ENCODE peak calls at places on chromosomes 12 and 14, in nine cellular contexts. One of them, this sample, is unnamed.

GRCh38 chr14:77086017-77086727 is 11.9 kb upstream of the CIPC start:
- DNase-seq in NCI-H1417: peak
- DNase-seq in body of pancreas: no peak
- DNase-seq in mesenchymal stem cell: peak
- DNase-seq in T-helper 2 cell: no peak
- DNase-seq in substantia nigra: no peak
- DNase-seq in dorsolateral prefrontal cortex: no peak
- DNase-seq in neural progenitor cell: peak
- DNase-seq in GM12891: no peak
- DNase-seq in this sample: no peak

GRCh38 chr12:125079943-125080645 is 14.9 kb downstream of the AACS start:
- DNase-seq in GM12891: no peak
- DNase-seq in NCI-H1417: peak
- DNase-seq in substantia nigra: no peak
- DNase-seq in T-helper 2 cell: no peak
- DNase-seq in neural progenitor cell: no peak
- DNase-seq in body of pancreas: no peak
- DNase-seq in mesenchymal stem cell: no peak
- DNase-seq in dorsolateral prefrontal cortex: no peak
- DNase-seq in this sample: no peak

GRCh38 chr12:68977909-68978610 is 45.1 kb upstream of the CPM start:
- DNase-seq in GM12891: no peak
- DNase-seq in substantia nigra: peak
- DNase-seq in NCI-H1417: no peak
- DNase-seq in mesenchymal stem cell: no peak
- DNase-seq in body of pancreas: no peak
- DNase-seq in neural progenitor cell: no peak
- DNase-seq in T-helper 2 cell: no peak
- DNase-seq in dorsolateral prefrontal cortex: no peak
- DNase-seq in this sample: no peak

GRCh38 chr14:49863483-49864262 is 11.1 kb upstream of the NEMF start:
- DNase-seq in GM12891: no peak
- DNase-seq in body of pancreas: no peak
- DNase-seq in dorsolateral prefrontal cortex: no peak
- DNase-seq in T-helper 2 cell: no peak
- DNase-seq in NCI-H1417: no peak
- DNase-seq in mesenchymal stem cell: peak
- DNase-seq in neural progenitor cell: peak
- DNase-seq in substantia nigra: no peak
- DNase-seq in this sample: no peak

GRCh38 chr12:72077111-72077820 is 138.6 kb downstream of the TPH2 start:
- DNase-seq in dorsolateral prefrontal cortex: no peak
- DNase-seq in mesenchymal stem cell: no peak
- DNase-seq in substantia nigra: no peak
- DNase-seq in T-helper 2 cell: no peak
- DNase-seq in NCI-H1417: no peak
- DNase-seq in GM12891: no peak
- DNase-seq in neural progenitor cell: no peak
- DNase-seq in body of pancreas: no peak
- DNase-seq in this sample: no peak

GRCh38 chr12:92928431-92928961 is 599 bp downstream of the EEA1 start:
- DNase-seq in mesenchymal stem cell: peak
- DNase-seq in T-helper 2 cell: no peak
- DNase-seq in body of pancreas: no peak
- DNase-seq in dorsolateral prefrontal cortex: peak
- DNase-seq in neural progenitor cell: no peak
- DNase-seq in GM12891: peak
- DNase-seq in NCI-H1417: peak
- DNase-seq in substantia nigra: peak
- DNase-seq in this sample: no peak

GRCh38 chr14:72880820-72881219 is 13.1 kb downstream of the DPF3 start:
- DNase-seq in body of pancreas: no peak
- DNase-seq in dorsolateral prefrontal cortex: no peak
- DNase-seq in GM12891: no peak
- DNase-seq in substantia nigra: no peak
- DNase-seq in mesenchymal stem cell: no peak
- DNase-seq in neural progenitor cell: no peak
- DNase-seq in NCI-H1417: no peak
- DNase-seq in T-helper 2 cell: no peak
- DNase-seq in this sample: no peak

GRCh38 chr14:50410921-50411320 is 14.2 kb upstream of the CDKL1 start:
- DNase-seq in neural progenitor cell: no peak
- DNase-seq in T-helper 2 cell: no peak
- DNase-seq in NCI-H1417: no peak
- DNase-seq in GM12891: no peak
- DNase-seq in dorsolateral prefrontal cortex: no peak
- DNase-seq in mesenchymal stem cell: peak
- DNase-seq in body of pancreas: no peak
- DNase-seq in substantia nigra: no peak
- DNase-seq in this sample: no peak

GRCh38 chr12:16347391-16348298 is at the start of gene MGST1:
- DNase-seq in GM12891: peak
- DNase-seq in body of pancreas: peak
- DNase-seq in NCI-H1417: no peak
- DNase-seq in T-helper 2 cell: no peak
- DNase-seq in substantia nigra: peak
- DNase-seq in neural progenitor cell: peak
- DNase-seq in mesenchymal stem cell: peak
- DNase-seq in dorsolateral prefrontal cortex: no peak
- DNase-seq in this sample: no peak

GRCh38 chr12:77163068-77163810 is 97.9 kb upstream of the E2F7 start:
- DNase-seq in body of pancreas: no peak
- DNase-seq in mesenchymal stem cell: no peak
- DNase-seq in T-helper 2 cell: no peak
- DNase-seq in GM12891: no peak
- DNase-seq in substantia nigra: no peak
- DNase-seq in dorsolateral prefrontal cortex: no peak
- DNase-seq in NCI-H1417: no peak
- DNase-seq in neural progenitor cell: no peak
- DNase-seq in this sample: no peak

GRCh38 chr14:69008411-69008810 is 29.3 kb upstream of the ACTN1 start:
- DNase-seq in NCI-H1417: no peak
- DNase-seq in GM12891: no peak
- DNase-seq in body of pancreas: no peak
- DNase-seq in dorsolateral prefrontal cortex: no peak
- DNase-seq in T-helper 2 cell: no peak
- DNase-seq in mesenchymal stem cell: peak
- DNase-seq in substantia nigra: no peak
- DNase-seq in neural progenitor cell: no peak
- DNase-seq in this sample: no peak

GRCh38 chr14:32363761-32364160 is 34.7 kb downstream of the AKAP6 start:
- DNase-seq in mesenchymal stem cell: no peak
- DNase-seq in GM12891: no peak
- DNase-seq in neural progenitor cell: no peak
- DNase-seq in body of pancreas: no peak
- DNase-seq in substantia nigra: no peak
- DNase-seq in NCI-H1417: no peak
- DNase-seq in dorsolateral prefrontal cortex: no peak
- DNase-seq in T-helper 2 cell: no peak
- DNase-seq in this sample: no peak

GRCh38 chr12:89951050-89951693 is 242.5 kb upstream of the ATP2B1 start:
- DNase-seq in T-helper 2 cell: no peak
- DNase-seq in NCI-H1417: no peak
- DNase-seq in mesenchymal stem cell: peak
- DNase-seq in dorsolateral prefrontal cortex: no peak
- DNase-seq in substantia nigra: no peak
- DNase-seq in neural progenitor cell: no peak
- DNase-seq in body of pancreas: no peak
- DNase-seq in GM12891: no peak
- DNase-seq in this sample: no peak

GRCh38 chr12:53530920-53531319 is 23.6 kb upstream of the NPFF start:
- DNase-seq in body of pancreas: no peak
- DNase-seq in mesenchymal stem cell: peak
- DNase-seq in GM12891: no peak
- DNase-seq in dorsolateral prefrontal cortex: no peak
- DNase-seq in substantia nigra: no peak
- DNase-seq in NCI-H1417: no peak
- DNase-seq in T-helper 2 cell: no peak
- DNase-seq in neural progenitor cell: no peak
- DNase-seq in this sample: no peak

GRCh38 chr12:56724660-56724988 is 475 bp downstream of the NACA start:
- DNase-seq in body of pancreas: no peak
- DNase-seq in dorsolateral prefrontal cortex: no peak
- DNase-seq in GM12891: no peak
- DNase-seq in T-helper 2 cell: no peak
- DNase-seq in mesenchymal stem cell: peak
- DNase-seq in NCI-H1417: no peak
- DNase-seq in neural progenitor cell: peak
- DNase-seq in substantia nigra: peak
- DNase-seq in this sample: no peak

GRCh38 chr14:92676448-92677086 is 71.9 kb downstream of the LGMN start:
- DNase-seq in GM12891: no peak
- DNase-seq in T-helper 2 cell: no peak
- DNase-seq in dorsolateral prefrontal cortex: no peak
- DNase-seq in NCI-H1417: no peak
- DNase-seq in body of pancreas: no peak
- DNase-seq in neural progenitor cell: peak
- DNase-seq in substantia nigra: no peak
- DNase-seq in mesenchymal stem cell: no peak
- DNase-seq in this sample: no peak